ENCODE peak calls at places on chromosomes 1 and 21, in six cellular contexts. One of them, this sample, is unnamed.

GRCh38 chr1:180486092-180486491 is 16.3 kb downstream of the ACBD6 start:
- DNase-seq in CD8-positive, alpha-beta T cell: no peak
- DNase-seq in GM12878: no peak
- DNase-seq in GM06990: no peak
- DNase-seq in cardiac muscle cell: no peak
- DNase-seq in lower lobe of right lung: no peak
- DNase-seq in this sample: no peak

GRCh38 chr1:54869173-54869851 is 17.7 kb downstream of the DHCR24 start:
- DNase-seq in CD8-positive, alpha-beta T cell: no peak
- DNase-seq in GM12878: no peak
- DNase-seq in lower lobe of right lung: no peak
- DNase-seq in GM06990: no peak
- DNase-seq in cardiac muscle cell: no peak
- DNase-seq in this sample: no peak

GRCh38 chr1:11790880-11791715 is 14.7 kb downstream of the MTHFR start:
- DNase-seq in GM06990: no peak
- DNase-seq in GM12878: no peak
- DNase-seq in cardiac muscle cell: peak
- DNase-seq in lower lobe of right lung: peak
- DNase-seq in CD8-positive, alpha-beta T cell: no peak
- DNase-seq in this sample: peak

GRCh38 chr1:45430486-45430885 is 60.5 kb downstream of the TESK2 start:
- DNase-seq in CD8-positive, alpha-beta T cell: no peak
- DNase-seq in GM06990: no peak
- DNase-seq in lower lobe of right lung: no peak
- DNase-seq in cardiac muscle cell: no peak
- DNase-seq in GM12878: no peak
- DNase-seq in this sample: no peak

GRCh38 chr1:1210726-1211540 is 3.0 kb downstream of the TNFRSF4 start:
- DNase-seq in GM12878: no peak
- DNase-seq in GM06990: no peak
- DNase-seq in cardiac muscle cell: no peak
- DNase-seq in CD8-positive, alpha-beta T cell: no peak
- DNase-seq in lower lobe of right lung: peak
- DNase-seq in this sample: no peak

GRCh38 chr1:84587099-84587498 is 12.9 kb upstream of the CTBS start:
- DNase-seq in CD8-positive, alpha-beta T cell: no peak
- DNase-seq in GM06990: no peak
- DNase-seq in GM12878: no peak
- DNase-seq in lower lobe of right lung: no peak
- DNase-seq in cardiac muscle cell: no peak
- DNase-seq in this sample: no peak

GRCh38 chr1:240906477-240906876 is 294.5 kb upstream of the GREM2 start:
- DNase-seq in GM06990: no peak
- DNase-seq in lower lobe of right lung: no peak
- DNase-seq in GM12878: no peak
- DNase-seq in CD8-positive, alpha-beta T cell: no peak
- DNase-seq in cardiac muscle cell: no peak
- DNase-seq in this sample: peak

GRCh38 chr1:172373864-172374263 is 46.6 kb upstream of the C1orf105 start:
- DNase-seq in GM06990: no peak
- DNase-seq in cardiac muscle cell: peak
- DNase-seq in CD8-positive, alpha-beta T cell: no peak
- DNase-seq in GM12878: no peak
- DNase-seq in lower lobe of right lung: no peak
- DNase-seq in this sample: peak

GRCh38 chr21:34796518-34797201 is 127.9 kb downstream of the CLIC6 start:
- DNase-seq in GM12878: no peak
- DNase-seq in lower lobe of right lung: no peak
- DNase-seq in CD8-positive, alpha-beta T cell: no peak
- DNase-seq in GM06990: no peak
- DNase-seq in cardiac muscle cell: no peak
- DNase-seq in this sample: no peak

GRCh38 chr1:220380885-220381284 is 108.6 kb upstream of the RAB3GAP2 start:
- DNase-seq in CD8-positive, alpha-beta T cell: no peak
- DNase-seq in GM06990: no peak
- DNase-seq in lower lobe of right lung: no peak
- DNase-seq in GM12878: no peak
- DNase-seq in cardiac muscle cell: no peak
- DNase-seq in this sample: no peak

GRCh38 chr1:193498088-193498605 is 311.7 kb upstream of the B3GALT2 start:
- DNase-seq in CD8-positive, alpha-beta T cell: no peak
- DNase-seq in GM12878: no peak
- DNase-seq in GM06990: no peak
- DNase-seq in lower lobe of right lung: no peak
- DNase-seq in cardiac muscle cell: peak
- DNase-seq in this sample: peak

GRCh38 chr1:238960071-238960470 is 426.3 kb upstream of the CHRM3 start:
- DNase-seq in CD8-positive, alpha-beta T cell: no peak
- DNase-seq in GM06990: no peak
- DNase-seq in cardiac muscle cell: peak
- DNase-seq in GM12878: no peak
- DNase-seq in lower lobe of right lung: no peak
- DNase-seq in this sample: peak

GRCh38 chr1:214513394-214513793 is 38.0 kb downstream of the PTPN14 start:
- DNase-seq in CD8-positive, alpha-beta T cell: no peak
- DNase-seq in cardiac muscle cell: peak
- DNase-seq in GM06990: no peak
- DNase-seq in lower lobe of right lung: no peak
- DNase-seq in GM12878: no peak
- DNase-seq in this sample: no peak

GRCh38 chr1:15941044-15941840 is 34.7 kb downstream of the ZBTB17 start:
- DNase-seq in cardiac muscle cell: no peak
- DNase-seq in GM06990: no peak
- DNase-seq in CD8-positive, alpha-beta T cell: no peak
- DNase-seq in GM12878: no peak
- DNase-seq in lower lobe of right lung: no peak
- DNase-seq in this sample: no peak

GRCh38 chr1:89259283-89259971 is 13.2 kb downstream of the GBP5 start:
- DNase-seq in GM06990: no peak
- DNase-seq in GM12878: no peak
- DNase-seq in lower lobe of right lung: peak
- DNase-seq in cardiac muscle cell: no peak
- DNase-seq in CD8-positive, alpha-beta T cell: peak
- DNase-seq in this sample: no peak

GRCh38 chr1:234975941-234976871 is 152.4 kb downstream of the TOMM20 start:
- DNase-seq in GM06990: no peak
- DNase-seq in GM12878: no peak
- DNase-seq in CD8-positive, alpha-beta T cell: no peak
- DNase-seq in lower lobe of right lung: peak
- DNase-seq in cardiac muscle cell: no peak
- DNase-seq in this sample: no peak

GRCh38 chr1:211326528-211327340 is at the start of gene TRAF5:
- DNase-seq in lower lobe of right lung: peak
- DNase-seq in GM12878: no peak
- DNase-seq in CD8-positive, alpha-beta T cell: peak
- DNase-seq in GM06990: peak
- DNase-seq in cardiac muscle cell: peak
- DNase-seq in this sample: peak

GRCh38 chr21:34611528-34611927 is 3.4 kb downstream of the RCAN1 start:
- DNase-seq in GM06990: no peak
- DNase-seq in CD8-positive, alpha-beta T cell: no peak
- DNase-seq in cardiac muscle cell: no peak
- DNase-seq in GM12878: no peak
- DNase-seq in lower lobe of right lung: no peak
- DNase-seq in this sample: no peak

GRCh38 chr1:17611991-17612390 is 72.5 kb downstream of the ARHGEF10L start:
- DNase-seq in cardiac muscle cell: no peak
- DNase-seq in GM06990: no peak
- DNase-seq in lower lobe of right lung: no peak
- DNase-seq in CD8-positive, alpha-beta T cell: no peak
- DNase-seq in GM12878: no peak
- DNase-seq in this sample: peak

GRCh38 chr1:157770442-157771043 is 6.4 kb downstream of the FCRL2 start:
- DNase-seq in cardiac muscle cell: no peak
- DNase-seq in lower lobe of right lung: no peak
- DNase-seq in GM12878: no peak
- DNase-seq in CD8-positive, alpha-beta T cell: no peak
- DNase-seq in GM06990: no peak
- DNase-seq in this sample: no peak

GRCh38 chr1:2553871-2554620 is 2.1 kb upstream of the TNFRSF14 start:
- DNase-seq in lower lobe of right lung: no peak
- DNase-seq in GM12878: no peak
- DNase-seq in CD8-positive, alpha-beta T cell: no peak
- DNase-seq in cardiac muscle cell: no peak
- DNase-seq in GM06990: no peak
- DNase-seq in this sample: no peak

GRCh38 chr1:243253927-243254232 is 1.2 kb downstream of the CEP170 start:
- DNase-seq in CD8-positive, alpha-beta T cell: no peak
- DNase-seq in lower lobe of right lung: no peak
- DNase-seq in GM06990: no peak
- DNase-seq in GM12878: no peak
- DNase-seq in cardiac muscle cell: no peak
- DNase-seq in this sample: no peak

GRCh38 chr1:234139966-234140365 is 233.3 kb upstream of the COA6 start:
- DNase-seq in GM12878: no peak
- DNase-seq in GM06990: no peak
- DNase-seq in lower lobe of right lung: no peak
- DNase-seq in CD8-positive, alpha-beta T cell: no peak
- DNase-seq in cardiac muscle cell: peak
- DNase-seq in this sample: peak

GRCh38 chr1:145927916-145928647 is 798 bp upstream of the RBM8A start:
- DNase-seq in lower lobe of right lung: no peak
- DNase-seq in GM06990: peak
- DNase-seq in GM12878: no peak
- DNase-seq in CD8-positive, alpha-beta T cell: no peak
- DNase-seq in cardiac muscle cell: no peak
- DNase-seq in this sample: no peak

GRCh38 chr1:244955661-244956060 is 91.3 kb upstream of the HNRNPU start:
- DNase-seq in GM12878: no peak
- DNase-seq in GM06990: no peak
- DNase-seq in cardiac muscle cell: no peak
- DNase-seq in CD8-positive, alpha-beta T cell: no peak
- DNase-seq in lower lobe of right lung: no peak
- DNase-seq in this sample: no peak

GRCh38 chr1:99264201-99265021 is at the start of gene PLPPR4:
- DNase-seq in GM06990: peak
- DNase-seq in GM12878: no peak
- DNase-seq in lower lobe of right lung: peak
- DNase-seq in cardiac muscle cell: peak
- DNase-seq in CD8-positive, alpha-beta T cell: no peak
- DNase-seq in this sample: peak

GRCh38 chr21:38955495-38955894 is 149.8 kb downstream of the ETS2 start:
- DNase-seq in CD8-positive, alpha-beta T cell: no peak
- DNase-seq in lower lobe of right lung: no peak
- DNase-seq in GM06990: no peak
- DNase-seq in GM12878: no peak
- DNase-seq in cardiac muscle cell: peak
- DNase-seq in this sample: peak

GRCh38 chr1:57725318-57725717 is 301.5 kb upstream of the DAB1 start:
- DNase-seq in cardiac muscle cell: no peak
- DNase-seq in GM06990: no peak
- DNase-seq in CD8-positive, alpha-beta T cell: no peak
- DNase-seq in GM12878: no peak
- DNase-seq in lower lobe of right lung: no peak
- DNase-seq in this sample: no peak

DNA sequence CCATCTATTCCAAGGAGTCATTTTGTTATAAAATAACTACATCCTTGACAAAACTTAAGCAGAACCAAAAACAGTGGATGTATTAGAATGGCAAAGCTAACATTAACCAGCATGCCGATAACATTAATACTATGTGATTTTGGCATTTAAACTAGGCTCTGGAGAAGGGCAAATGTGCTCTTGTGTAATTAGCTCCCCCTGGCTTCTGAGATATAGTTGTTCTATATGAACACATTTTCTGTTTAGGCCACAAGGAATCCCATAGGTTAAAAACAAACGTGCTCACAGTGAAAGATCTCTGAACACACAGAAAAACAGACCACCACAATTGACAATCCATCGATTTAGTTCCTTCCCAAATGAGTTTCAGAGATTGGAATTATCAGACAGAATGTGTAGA is 57.4 kb upstream of the TARS2 start:
- DNase-seq in cardiac muscle cell: peak
- DNase-seq in CD8-positive, alpha-beta T cell: no peak
- DNase-seq in lower lobe of right lung: no peak
- DNase-seq in GM12878: no peak
- DNase-seq in GM06990: no peak
- DNase-seq in this sample: peak
- TF ChIP-seq CTCF in cardiac muscle cell: peak
- TF ChIP-seq CTCF in CD8-positive, alpha-beta T cell: no peak
- TF ChIP-seq CTCF in lower lobe of right lung: peak
- TF ChIP-seq CTCF in GM12878: peak
- TF ChIP-seq CTCF in GM06990: peak
- TF ChIP-seq CTCF in this sample: peak

DNA sequence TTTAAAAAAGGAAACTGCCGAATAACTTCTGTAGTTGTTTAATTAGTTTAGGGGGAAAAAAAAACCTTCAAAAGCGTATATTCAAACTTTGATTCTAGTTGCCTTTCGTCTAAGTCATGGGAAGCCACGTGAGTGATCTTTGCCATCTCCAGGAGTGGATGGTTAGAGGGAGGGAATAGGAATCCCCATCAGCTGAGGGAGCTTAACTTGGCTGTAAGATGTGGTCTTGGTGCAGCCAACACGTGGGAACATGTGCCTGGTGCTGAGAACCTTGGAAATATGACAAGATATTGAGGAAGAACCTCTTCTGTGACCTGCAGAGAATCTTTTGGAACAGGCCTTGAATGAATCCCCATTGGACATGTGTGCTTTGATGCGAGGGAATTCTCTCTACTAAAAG is 1.7 kb downstream of the BACE2 start:
- DNase-seq in cardiac muscle cell: peak
- DNase-seq in GM12878: no peak
- DNase-seq in GM06990: no peak
- DNase-seq in lower lobe of right lung: no peak
- DNase-seq in CD8-positive, alpha-beta T cell: no peak
- DNase-seq in this sample: no peak
- H3K4me3 ChIP-seq in cardiac muscle cell: no peak
- H3K4me3 ChIP-seq in GM12878: no peak
- H3K4me3 ChIP-seq in GM06990: no peak
- H3K4me3 ChIP-seq in lower lobe of right lung: peak
- H3K4me3 ChIP-seq in CD8-positive, alpha-beta T cell: no peak
- H3K4me3 ChIP-seq in this sample: no peak

GRCh38 chr21:45706299-45706698 is 62.8 kb downstream of the PCBP3 start:
- DNase-seq in GM06990: no peak
- DNase-seq in cardiac muscle cell: no peak
- DNase-seq in CD8-positive, alpha-beta T cell: no peak
- DNase-seq in GM12878: no peak
- DNase-seq in lower lobe of right lung: no peak
- DNase-seq in this sample: no peak
- TF ChIP-seq CTCF in GM06990: no peak
- TF ChIP-seq CTCF in cardiac muscle cell: no peak
- TF ChIP-seq CTCF in CD8-positive, alpha-beta T cell: no peak
- TF ChIP-seq CTCF in GM12878: no peak
- TF ChIP-seq CTCF in lower lobe of right lung: no peak
- TF ChIP-seq CTCF in this sample: no peak

GRCh38 chr1:14655386-14655785 is 56.9 kb downstream of the KAZN start:
- DNase-seq in CD8-positive, alpha-beta T cell: no peak
- DNase-seq in cardiac muscle cell: no peak
- DNase-seq in GM06990: no peak
- DNase-seq in GM12878: no peak
- DNase-seq in lower lobe of right lung: no peak
- DNase-seq in this sample: no peak
- H3K4me3 ChIP-seq in CD8-positive, alpha-beta T cell: no peak
- H3K4me3 ChIP-seq in cardiac muscle cell: no peak
- H3K4me3 ChIP-seq in GM06990: no peak
- H3K4me3 ChIP-seq in GM12878: no peak
- H3K4me3 ChIP-seq in lower lobe of right lung: no peak
- H3K4me3 ChIP-seq in this sample: no peak

GRCh38 chr1:94926365-94926914 is 470 bp downstream of the CNN3 start:
- DNase-seq in lower lobe of right lung: peak
- DNase-seq in cardiac muscle cell: peak
- DNase-seq in GM06990: peak
- DNase-seq in CD8-positive, alpha-beta T cell: peak
- DNase-seq in GM12878: no peak
- DNase-seq in this sample: peak
- TF ChIP-seq CTCF in lower lobe of right lung: peak
- TF ChIP-seq CTCF in cardiac muscle cell: peak
- TF ChIP-seq CTCF in GM06990: no peak
- TF ChIP-seq CTCF in CD8-positive, alpha-beta T cell: no peak
- TF ChIP-seq CTCF in GM12878: no peak
- TF ChIP-seq CTCF in this sample: peak